ENCODE peak calls at places on chromosomes 12 and 14, in six cellular contexts. Q is GM20000, X is left kidney, R is GDM1, O is SHP77, H is NCI-H146. M is an unnamed sample.

GRCh38 chr12:132443091-132443490 is 46.9 kb upstream of the FBRSL1 start:
- DNase-seq in Q (no peak), X (no peak), R (no peak), O (no peak), H (no peak), M (no peak)

GRCh38 chr12:62562892-62563291 is 96.3 kb downstream of the MON2 start:
- DNase-seq in Q (no peak), X (no peak), R (no peak), O (no peak), H (no peak), M (peak)

GRCh38 chr12:2813573-2814185 is 1.2 kb downstream of the ITFG2 start:
- DNase-seq in Q (peak), X (peak), R (peak), O (peak), H (peak), M (peak)

GRCh38 chr12:59916988-59917387 is 321.2 kb downstream of the SLC16A7 start:
- DNase-seq in Q (no peak), X (no peak), R (no peak), O (no peak), H (no peak), M (no peak)

GRCh38 chr12:131832393-131833231 is 4.4 kb downstream of the MMP17 start:
- DNase-seq in Q (no peak), X (no peak), R (no peak), O (peak), H (peak), M (no peak)

GRCh38 chr14:54253195-54253947 is 143.4 kb upstream of the CDKN3 start:
- DNase-seq in Q (peak), X (no peak), R (no peak), O (no peak), H (no peak), M (peak)

GRCh38 chr12:8866429-8866828 is 44.0 kb downstream of the A2ML1 start:
- DNase-seq in Q (no peak), X (no peak), R (no peak), O (no peak), H (no peak), M (no peak)

GRCh38 chr12:105369014-105369413 is 38.5 kb downstream of the C12orf75 start:
- DNase-seq in Q (no peak), X (no peak), R (no peak), O (no peak), H (no peak), M (peak)

GRCh38 chr14:79514700-79515099 is 696.6 kb downstream of the DIO2 start:
- DNase-seq in Q (no peak), X (peak), R (no peak), O (no peak), H (no peak), M (peak)

GRCh38 chr14:102184678-102185040 is 45.0 kb downstream of the WDR20 start:
- DNase-seq in Q (no peak), X (no peak), R (no peak), O (no peak), H (no peak), M (no peak)

GRCh38 chr14:87161502-87161901 is 831.5 kb downstream of the GALC start:
- DNase-seq in Q (no peak), X (peak), R (no peak), O (no peak), H (peak), M (no peak)

GRCh38 chr12:50505945-50506344 is 1.2 kb downstream of the DIP2B start:
- DNase-seq in Q (peak), X (peak), R (peak), O (no peak), H (peak), M (no peak)

GRCh38 chr14:85421166-85421877 is 108.6 kb upstream of the FLRT2 start:
- DNase-seq in Q (no peak), X (no peak), R (no peak), O (no peak), H (no peak), M (peak)

GRCh38 chr12:113372371-113372770 is 14.0 kb downstream of the PLBD2 start:
- DNase-seq in Q (no peak), X (no peak), R (no peak), O (no peak), H (no peak), M (no peak)

GRCh38 chr12:50542448-50542847 is 37.7 kb downstream of the DIP2B start:
- DNase-seq in Q (no peak), X (peak), R (no peak), O (no peak), H (peak), M (peak)

GRCh38 chr14:100652739-100653138 is 65.5 kb upstream of the BEGAIN start:
- DNase-seq in Q (no peak), X (no peak), R (no peak), O (no peak), H (no peak), M (no peak)

GRCh38 chr12:116601524-116601923 is 42.3 kb downstream of the MAP1LC3B2 start:
- DNase-seq in Q (no peak), X (no peak), R (no peak), O (no peak), H (no peak), M (peak)

GRCh38 chr12:113867258-113867657 is 98.9 kb downstream of the RBM19 start:
- DNase-seq in Q (no peak), X (no peak), R (no peak), O (peak), H (no peak), M (peak)

GRCh38 chr14:72060917-72061316 is 128.7 kb downstream of the RGS6 start:
- DNase-seq in Q (no peak), X (no peak), R (no peak), O (no peak), H (no peak), M (no peak)

GRCh38 chr14:82313889-82314288 is 780.2 kb upstream of the SEL1L start:
- DNase-seq in Q (no peak), X (peak), R (no peak), O (peak), H (peak), M (no peak)

GRCh38 chr14:87066221-87066817 is 926.7 kb downstream of the GALC start:
- DNase-seq in Q (no peak), X (no peak), R (no peak), O (no peak), H (peak), M (no peak)

GRCh38 chr12:64019101-64019500 is 174.6 kb downstream of the SRGAP1 start:
- DNase-seq in Q (no peak), X (no peak), R (no peak), O (no peak), H (no peak), M (no peak)

GRCh38 chr12:77891531-77892147 is 60.9 kb downstream of the NAV3 start:
- DNase-seq in Q (no peak), X (peak), R (no peak), O (no peak), H (no peak), M (no peak)

GRCh38 chr12:40788276-40788675 is 96.0 kb downstream of the CNTN1 start:
- DNase-seq in Q (no peak), X (no peak), R (no peak), O (no peak), H (no peak), M (no peak)

GRCh38 chr12:64737539-64737938 is 21.7 kb downstream of the GNS start:
- DNase-seq in Q (no peak), X (no peak), R (no peak), O (no peak), H (peak), M (no peak)